ENCODE peak calls at places on chromosomes 2 and 18, in seven cellular contexts. N, V, S, M, Q, L and K are unnamed samples.

GRCh38 chr2:175732523-175732922 is 269.5 kb downstream of the LNPK start:
- DNase-seq in Q (no peak), M (no peak), V (no peak), N (no peak), L (no peak), S (no peak), K (no peak)

GRCh38 chr18:74790451-74790850 is 192.8 kb downstream of the ZNF407 start:
- DNase-seq in M (no peak), V (no peak), Q (no peak), S (no peak), N (no peak), L (no peak), K (no peak)

GRCh38 chr2:112065966-112066365 is 10.9 kb downstream of the TMEM87B start:
- DNase-seq in Q (no peak), M (peak; percentile 30), S (no peak), L (no peak), N (no peak), V (no peak), K (no peak)

GRCh38 chr2:28624798-28625701 is 126.6 kb upstream of the PPP1CB start:
- DNase-seq in V (peak; percentile 13), Q (peak; percentile 81), N (peak; percentile 44), M (no peak), L (peak; percentile 82), S (no peak), K (peak; percentile 54)

GRCh38 chr2:176157499-176158305 is 595 bp downstream of the HOXD3 start:
- DNase-seq in M (no peak), L (peak; percentile 58), N (no peak), V (no peak), Q (no peak), S (no peak), K (no peak)

GRCh38 chr2:54979645-54980044 is 70.6 kb downstream of the RTN4 start:
- DNase-seq in Q (peak; percentile 58), L (no peak), M (no peak), N (no peak), V (no peak), S (no peak), K (no peak)

GRCh38 chr2:100246163-100247145 is 75.8 kb downstream of the LONRF2 start:
- DNase-seq in Q (peak; percentile 22), L (no peak), S (peak; percentile 29), N (no peak), V (no peak), M (no peak), K (no peak)

GRCh38 chr2:147641644-147642043 is 203.2 kb upstream of the ACVR2A start:
- DNase-seq in S (no peak), V (no peak), N (no peak), L (no peak), Q (no peak), M (no peak), K (no peak)

GRCh38 chr2:48145845-48146452 is 239.7 kb upstream of the FBXO11 start:
- DNase-seq in Q (no peak), N (no peak), L (no peak), V (peak; percentile 68), S (peak; percentile 95), M (peak; percentile 30), K (no peak)

GRCh38 chr18:41347057-41347456 is 608.0 kb upstream of the PIK3C3 start:
- DNase-seq in V (no peak), S (no peak), M (peak; percentile 57), L (no peak), Q (no peak), N (no peak), K (no peak)

GRCh38 chr2:7427293-7428060 is 510.3 kb downstream of the RNF144A start:
- DNase-seq in V (no peak), M (peak; percentile 35), Q (peak; percentile 44), N (peak; percentile 55), S (peak; percentile 47), L (no peak), K (no peak)

GRCh38 chr2:74743039-74743438 is 89.0 kb downstream of the SEMA4F start:
- DNase-seq in Q (no peak), N (no peak), L (no peak), S (no peak), V (no peak), M (no peak), K (no peak)

GRCh38 chr2:96145028-96145939 is at the start of gene DUSP2:
- DNase-seq in M (peak; percentile 22), N (peak; percentile 87), V (peak; percentile 70), L (peak; percentile 93), Q (peak; percentile 74), S (peak; percentile 85), K (peak; percentile 83)

GRCh38 chr2:191728710-191729597 is 51.0 kb downstream of the NABP1 start:
- DNase-seq in L (no peak), V (no peak), S (no peak), M (no peak), N (no peak), Q (peak; percentile 4), K (no peak)

GRCh38 chr18:42196651-42197050 is 241.6 kb downstream of the PIK3C3 start:
- DNase-seq in N (no peak), L (no peak), V (no peak), M (no peak), Q (no peak), S (no peak), K (no peak)

GRCh38 chr2:104852161-104852689 is 1.7 kb upstream of the POU3F3 start:
- DNase-seq in S (no peak), M (no peak), L (no peak), N (no peak), Q (no peak), V (no peak), K (no peak)

GRCh38 chr2:230987137-230988020 is 8.5 kb upstream of the SPATA3 start:
- DNase-seq in Q (peak; percentile 90), M (peak; percentile 44), N (peak; percentile 74), V (peak; percentile 17), S (peak; percentile 61), L (peak; percentile 90), K (peak; percentile 63)

GRCh38 chr2:197269173-197269572 is 41.4 kb downstream of the ANKRD44 start:
- DNase-seq in V (no peak), S (no peak), N (no peak), L (no peak), Q (no peak), M (no peak), K (no peak)

GRCh38 chr2:143891879-143892308 is 628.0 kb downstream of the ZEB2 start:
- DNase-seq in Q (no peak), M (no peak), L (no peak), V (no peak), N (no peak), S (no peak), K (no peak)

GRCh38 chr18:48983793-48984437 is 33.1 kb upstream of the SMAD7 start:
- DNase-seq in N (no peak), L (no peak), Q (peak; percentile 32), M (no peak), V (peak; percentile 35), S (no peak), K (no peak)

GRCh38 chr2:233351423-233351822 is 2.9 kb upstream of the DGKD start:
- DNase-seq in Q (no peak), L (no peak), V (no peak), S (no peak), M (peak; percentile 14), N (no peak), K (no peak)

GRCh38 chr2:160205511-160205910 is 5.4 kb upstream of the ITGB6 start:
- DNase-seq in Q (peak; percentile 94), M (peak; percentile 95), N (no peak), S (no peak), V (no peak), L (peak; percentile 69), K (no peak)

GRCh38 chr2:231687133-231687852 is 21.0 kb upstream of the PTMA start:
- DNase-seq in M (no peak), N (peak; percentile 51), L (peak; percentile 89), V (peak; percentile 78), S (peak; percentile 71), Q (peak; percentile 74), K (peak; percentile 31)